ENCODE peak calls at places on chromosomes 4 and X, in five cellular contexts. L is kidney, P is breast epithelium, K is fibroblast of lung, X is mesothelial cell of epicardium. B is an unnamed sample.

GRCh38 chrX:71082253-71082652 is 13.4 kb upstream of the FOXO4 start:
- DNase-seq in X (no peak), L (no peak), P (no peak), K (no peak), B (no peak)

GRCh38 chr4:157444014-157444413 is 223.5 kb downstream of the GRIA2 start:
- DNase-seq in X (no peak), K (no peak), P (no peak), L (peak), B (no peak)

GRCh38 chr4:135824759-135825331 is 1623.3 kb upstream of the PABPC4L start:
- DNase-seq in X (no peak), P (no peak), L (no peak), K (no peak), B (no peak)

GRCh38 chrX:29488919-29489318 is 726.4 kb upstream of the MAGEB2 start:
- DNase-seq in P (no peak), L (no peak), K (no peak), X (no peak), B (no peak)

GRCh38 chr4:73936969-73937368 is 44.9 kb downstream of the PF4 start:
- DNase-seq in K (no peak), L (no peak), X (no peak), P (no peak), B (no peak)

GRCh38 chr4:167233523-167234387 is 539 bp downstream of the SPOCK3 start:
- DNase-seq in P (no peak), K (peak), X (peak), L (no peak), B (no peak)

GRCh38 chr4:21819086-21819485 is 129.5 kb downstream of the KCNIP4 start:
- DNase-seq in K (peak), L (no peak), P (no peak), X (no peak), B (no peak)

GRCh38 chr4:133584714-133585113 is 435.6 kb downstream of the PCDH10 start:
- DNase-seq in L (no peak), X (no peak), P (no peak), K (no peak), B (no peak)

GRCh38 chrX:104987063-104987462 is 233.4 kb downstream of the TEX13A start:
- DNase-seq in P (no peak), K (peak), X (no peak), L (no peak), B (no peak)

GRCh38 chrX:40109288-40110008 is 11.7 kb upstream of the BCOR start:
- DNase-seq in L (peak), P (no peak), X (peak), K (peak), B (no peak)

GRCh38 chr4:39319678-39320077 is 46.5 kb downstream of the RFC1 start:
- DNase-seq in P (no peak), L (no peak), K (peak), X (no peak), B (no peak)

GRCh38 chr4:159341486-159341885 is 238.6 kb downstream of the RAPGEF2 start:
- DNase-seq in P (no peak), X (no peak), K (no peak), L (no peak), B (no peak)

GRCh38 chr4:185473247-185473646 is 1.7 kb upstream of the CCDC110 start:
- DNase-seq in X (no peak), K (no peak), L (no peak), P (no peak), B (no peak)
- TF ChIP-seq CTCF in X (no peak), K (no peak), L (no peak), P (no peak), B (no peak)

DNA sequence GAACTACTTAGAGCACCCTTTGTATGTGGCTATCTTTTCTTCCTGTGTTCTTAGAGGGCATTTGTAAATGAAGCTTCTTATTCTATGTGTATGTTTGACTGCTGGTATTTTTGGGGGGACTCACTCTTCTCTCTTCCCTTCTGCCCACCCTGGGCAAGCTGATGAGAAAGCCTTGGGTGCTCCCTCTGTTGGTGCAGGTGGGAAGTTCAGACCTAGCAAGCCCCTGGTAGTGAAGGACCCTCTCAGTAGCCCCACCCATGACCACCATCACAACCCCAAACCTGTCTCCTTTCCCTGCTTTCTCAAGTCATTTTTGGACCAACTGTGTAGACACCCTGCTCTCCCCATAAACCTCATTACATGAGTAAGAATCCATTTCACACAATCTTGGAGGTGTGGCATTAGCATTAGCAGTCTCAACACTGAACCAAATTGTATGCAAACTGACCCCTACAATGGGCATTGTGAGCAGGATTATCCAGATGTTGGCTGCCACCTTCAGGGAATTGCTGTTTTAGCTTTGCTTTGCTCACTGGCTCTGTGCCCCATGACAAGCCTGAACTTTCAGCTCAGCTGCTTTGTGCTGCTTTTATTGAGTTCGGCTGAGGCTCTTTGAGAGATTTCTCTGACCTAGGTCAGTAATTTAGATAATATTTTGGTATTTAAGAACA is 27.9 kb downstream of the TRIM61 start:
- DNase-seq in K (no peak), P (no peak), X (no peak), L (no peak), B (no peak)
- TF ChIP-seq CTCF in K (no peak), P (no peak), X (no peak), L (no peak), B (no peak)

GRCh38 chr4:80335554-80336358 is at the start of gene CFAP299:
- DNase-seq in P (peak), L (peak), K (peak), X (peak), B (peak)
- TF ChIP-seq CTCF in P (no peak), L (peak), K (peak), X (peak), B (peak)

DNA sequence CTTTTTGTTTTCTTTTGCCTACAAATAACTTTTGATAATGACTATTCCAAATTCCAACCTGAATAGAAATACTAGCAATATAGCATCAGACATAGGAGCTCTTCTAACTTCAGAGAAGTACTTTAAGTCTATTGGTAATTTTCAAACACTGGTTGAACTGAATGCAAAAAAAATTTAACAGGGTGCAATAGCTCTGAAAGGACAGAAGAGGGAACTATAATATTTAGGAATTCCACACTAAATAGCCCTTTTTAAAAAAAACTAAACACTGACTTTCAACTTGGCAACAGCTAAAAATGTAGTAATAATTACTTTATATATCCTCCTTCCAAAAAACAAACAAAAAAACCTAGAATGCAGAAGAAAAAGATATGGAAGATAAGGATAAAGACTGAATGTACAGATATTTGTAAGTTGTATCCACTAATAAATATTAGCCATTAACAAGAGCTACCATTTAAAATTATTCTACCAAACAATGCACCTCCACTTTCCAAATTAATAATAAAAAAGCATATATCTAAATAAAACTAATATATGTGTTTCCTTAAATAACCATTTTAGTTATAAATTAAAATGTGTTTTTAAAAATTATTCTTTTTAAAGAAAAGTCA is 81.4 kb downstream of the FBXW7 start:
- DNase-seq in P (no peak), X (no peak), K (peak), L (no peak), B (no peak)
- TF ChIP-seq CTCF in P (peak), X (peak), K (peak), L (peak), B (peak)

DNA sequence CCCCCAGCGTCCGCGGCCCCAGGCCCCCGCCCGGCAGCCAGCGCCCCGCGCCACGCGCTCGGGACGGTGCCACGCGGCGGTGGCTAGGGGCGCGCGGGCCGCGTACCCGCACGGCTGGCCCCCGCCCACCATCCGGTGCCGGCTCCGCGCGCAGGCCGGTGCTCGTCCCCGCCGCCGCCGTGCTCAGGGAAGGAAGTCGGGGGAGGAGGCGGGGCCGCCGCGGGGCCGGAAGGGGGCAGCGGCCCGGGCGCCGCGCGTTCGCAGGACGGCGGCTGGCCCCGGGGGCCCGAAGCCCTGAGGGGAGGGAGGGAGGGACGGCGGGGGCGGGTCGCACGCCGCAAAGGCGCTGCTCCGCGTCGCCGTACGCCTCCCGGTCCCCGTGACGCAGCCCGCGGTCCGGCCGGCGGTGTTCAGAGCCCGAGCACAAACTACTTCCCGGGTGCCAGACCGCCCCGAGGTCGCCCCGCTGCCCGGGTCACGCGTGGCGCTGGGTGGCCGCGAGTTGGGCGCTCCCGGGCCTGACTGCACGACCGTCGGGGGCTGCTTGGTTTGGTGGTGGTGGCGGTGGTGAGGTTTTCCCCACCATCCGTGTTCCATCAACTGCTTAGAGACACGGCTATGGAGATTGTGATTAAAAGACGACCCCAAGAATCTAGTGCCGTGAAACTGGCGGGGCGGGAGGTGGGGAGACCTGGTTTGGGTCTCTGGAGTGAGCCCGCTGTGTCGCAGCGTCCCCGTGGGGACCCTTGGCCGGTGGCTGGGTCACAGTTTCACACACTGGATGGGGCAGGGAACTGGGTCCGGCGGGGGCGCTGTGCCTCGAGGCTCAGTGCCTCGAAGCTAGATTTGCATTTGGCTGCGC is at the start of gene DCTD:
- DNase-seq in P (peak), K (peak), X (peak), L (peak), B (peak)
- TF ChIP-seq CTCF in P (no peak), K (peak), X (no peak), L (peak), B (peak)

DNA sequence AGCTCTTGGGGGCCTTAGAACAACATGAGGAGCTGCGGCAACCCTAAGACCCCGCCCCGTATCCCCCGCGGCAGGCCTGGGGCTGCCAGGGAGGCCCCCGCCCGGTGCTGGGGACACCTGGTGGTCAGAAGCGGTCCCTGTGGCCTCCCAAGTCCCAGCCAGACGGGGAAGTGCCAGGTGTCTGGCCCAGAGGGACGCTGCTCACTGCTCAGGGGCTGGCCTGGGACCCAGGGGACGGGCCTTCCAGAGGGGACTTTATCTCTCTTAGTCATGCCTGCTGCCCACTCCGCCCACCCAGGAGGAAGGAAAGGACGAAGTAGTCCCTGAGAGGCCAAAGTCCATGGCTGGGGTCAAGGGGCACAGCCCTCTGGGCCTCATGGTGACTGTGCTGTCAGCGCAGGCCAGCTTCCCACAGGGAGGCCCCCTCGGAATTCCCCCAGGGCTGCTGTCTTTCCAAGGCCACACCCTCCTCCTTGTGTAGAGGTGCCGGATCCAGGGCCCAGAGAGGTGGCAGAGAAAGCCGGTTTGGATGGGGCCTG is 31.0 kb upstream of the HTRA3 start:
- DNase-seq in K (no peak), L (peak), P (no peak), X (no peak), B (no peak)
- TF ChIP-seq CTCF in K (no peak), L (peak), P (no peak), X (no peak), B (peak)

DNA sequence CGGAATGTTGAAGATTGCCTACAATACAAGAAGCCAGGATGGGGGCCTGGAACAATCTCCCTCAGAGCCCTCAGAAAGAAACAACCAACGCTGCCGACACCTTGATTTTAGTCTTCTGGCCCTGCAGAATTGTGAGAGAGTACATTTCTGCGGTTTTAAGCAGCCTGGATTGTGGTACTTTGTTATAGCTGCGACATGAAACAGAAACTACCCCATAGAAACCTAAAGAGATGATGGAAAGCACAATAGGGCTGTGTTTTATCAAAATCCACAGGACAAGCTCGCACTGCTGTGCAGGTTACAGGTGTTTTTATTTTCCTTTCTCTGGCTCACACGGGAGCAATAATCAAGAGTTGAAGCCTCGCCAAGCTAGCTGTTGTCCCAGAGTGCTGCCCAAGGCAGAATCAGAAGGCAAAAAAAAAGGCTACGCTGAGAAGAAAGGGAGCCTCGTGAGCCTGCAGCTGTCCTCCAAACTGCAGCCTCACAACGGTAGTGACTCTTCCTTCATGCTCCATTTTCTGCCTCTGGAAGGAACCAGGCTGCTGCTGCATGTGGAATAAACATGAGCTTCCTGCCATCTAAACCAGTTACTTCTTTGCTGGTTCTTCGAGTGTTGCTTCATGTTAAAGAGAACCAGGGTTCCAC is 232.4 kb downstream of the LDB2 start:
- DNase-seq in K (no peak), P (no peak), X (no peak), L (no peak), B (no peak)
- TF ChIP-seq CTCF in K (no peak), P (no peak), X (no peak), L (no peak), B (no peak)

DNA sequence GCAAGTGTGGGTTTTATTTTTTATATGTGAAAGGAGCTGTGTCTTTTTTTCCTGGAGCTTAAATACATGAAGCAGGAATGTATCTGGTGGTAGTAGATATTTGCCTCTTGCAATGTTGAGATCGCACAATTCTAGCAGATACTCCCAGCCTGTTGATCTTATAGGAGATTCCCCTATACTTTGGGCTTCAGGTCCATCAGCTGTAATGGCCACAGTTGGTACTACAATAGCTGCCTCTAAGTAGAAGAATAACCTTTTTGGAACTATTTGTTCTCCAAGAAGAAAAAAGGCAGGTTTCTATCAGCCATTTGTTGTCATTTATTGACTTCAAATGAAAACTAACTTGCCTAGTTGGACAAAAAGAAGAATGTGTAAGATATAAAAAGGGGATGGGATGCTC is 37.7 kb downstream of the LIMCH1 start:
- DNase-seq in X (no peak), K (no peak), L (no peak), P (no peak), B (no peak)
- TF ChIP-seq CTCF in X (no peak), K (no peak), L (no peak), P (no peak), B (no peak)

DNA sequence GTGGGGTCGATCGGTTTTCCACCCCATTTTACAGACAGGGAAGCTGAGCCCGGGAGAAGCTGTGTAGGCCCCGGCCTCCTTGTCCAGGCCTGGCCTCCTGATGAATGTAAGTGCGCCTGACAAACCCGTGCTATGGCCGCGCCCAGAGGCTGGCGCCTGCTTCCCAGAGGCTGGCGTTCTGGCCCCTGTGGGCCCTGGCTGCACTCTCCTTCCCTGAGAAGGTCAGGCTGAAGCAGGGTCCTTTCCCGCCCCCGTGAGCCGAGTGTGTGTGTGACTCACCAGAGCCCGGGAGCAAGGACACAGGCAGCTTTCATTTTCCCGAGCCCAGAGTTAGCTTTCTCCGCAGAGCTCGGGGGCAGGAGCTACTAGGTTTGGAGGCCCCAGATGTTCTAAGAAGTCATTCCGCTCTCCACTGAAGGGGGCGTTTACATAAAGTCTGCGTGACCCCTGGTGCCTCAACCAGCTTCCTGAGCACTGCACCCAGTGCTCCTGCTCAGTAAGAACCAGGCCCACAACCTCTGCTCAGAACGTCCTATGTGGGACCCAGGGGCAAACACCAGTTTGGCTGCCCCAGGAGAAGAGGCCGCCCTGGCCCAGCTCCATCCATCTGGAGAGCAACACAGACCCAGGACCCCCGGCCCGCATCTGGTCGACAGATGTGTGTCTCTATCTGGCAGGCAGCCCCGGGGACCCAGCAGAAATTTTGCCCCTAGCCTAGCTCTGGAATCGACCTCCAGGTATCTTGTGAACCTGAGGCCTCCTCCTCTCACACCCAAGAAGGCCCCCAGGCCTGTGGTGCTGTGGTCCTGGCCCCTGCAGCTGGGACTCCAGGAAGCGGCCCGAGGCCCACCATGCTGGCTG is 13.6 kb downstream of the UVSSA start:
- DNase-seq in X (no peak), L (no peak), K (peak), P (no peak), B (no peak)
- TF ChIP-seq CTCF in X (no peak), L (no peak), K (no peak), P (no peak), B (no peak)

DNA sequence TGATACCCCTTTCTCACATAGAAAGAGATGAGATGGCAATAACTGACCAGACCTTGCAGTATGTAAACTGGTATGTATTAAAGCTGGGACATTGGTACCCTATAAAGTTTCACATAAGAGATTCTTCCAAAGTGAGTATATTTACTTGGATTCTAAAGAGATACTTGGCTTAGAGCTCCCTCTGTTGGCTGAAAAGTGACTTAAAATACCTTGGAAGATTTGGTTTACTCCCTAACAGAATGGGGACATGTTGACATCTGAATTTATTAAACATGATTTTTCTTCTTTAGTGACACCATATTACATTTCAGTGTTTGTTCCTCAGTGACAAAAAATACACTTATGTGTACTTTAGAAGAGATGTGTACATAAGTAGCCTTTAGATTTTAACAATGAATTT is 47.9 kb upstream of the RGN start:
- DNase-seq in K (peak), L (no peak), X (no peak), P (no peak), B (no peak)
- TF ChIP-seq CTCF in K (peak), L (peak), X (peak), P (peak), B (peak)